ENCODE peak calls at places on chromosomes 12 and 14, in five cellular contexts. U, P, L, D and I are unnamed samples. For H3K4me1, the result is how much of the 10 kb centered on the place peaks cover.

GRCh38 chr14:72616294-72616693 is 277.6 kb downstream of the DPF3 start:
- DNase-seq in U (no peak), P (peak), L (no peak), D (no peak), I (no peak)

GRCh38 chr12:106386836-106387555 is 29.4 kb downstream of the POLR3B start:
- DNase-seq in U (peak), P (no peak), L (no peak), D (no peak), I (no peak)

GRCh38 chr14:34336501-34336900 is 125.5 kb downstream of the SPTSSA start:
- DNase-seq in U (no peak), P (no peak), L (no peak), D (no peak), I (no peak)

GRCh38 chr14:102927878-102928411 is 5.5 kb downstream of the AMN start:
- DNase-seq in U (no peak), P (no peak), L (no peak), D (no peak), I (no peak)

GRCh38 chr12:44157359-44157758 is 321.5 kb downstream of the TMEM117 start:
- DNase-seq in U (no peak), P (no peak), L (no peak), D (no peak), I (no peak)

GRCh38 chr12:32854716-32855115 is 41.9 kb downstream of the PKP2 start:
- DNase-seq in U (no peak), P (no peak), L (no peak), D (no peak), I (no peak)

GRCh38 chr12:100403446-100403845 is 46.6 kb downstream of the SLC17A8 start:
- DNase-seq in U (peak), P (no peak), L (no peak), D (no peak), I (no peak)

GRCh38 chr14:103485504-103485903 is 37.1 kb downstream of the CKB start:
- DNase-seq in U (no peak), P (no peak), L (no peak), D (no peak), I (no peak)

GRCh38 chr12:99444859-99445316 is 202.7 kb upstream of the GARIN6 start:
- DNase-seq in U (peak), P (no peak), L (no peak), D (no peak), I (no peak)

GRCh38 chr12:68031174-68031573 is 41.9 kb downstream of the IFNG-AS1 start:
- DNase-seq in U (no peak), P (no peak), L (no peak), D (no peak), I (no peak)

GRCh38 chr12:47705571-47706425 is at the start of gene RPAP3:
- DNase-seq in U (peak), P (peak), L (peak), D (peak), I (peak)

GRCh38 chr12:1496162-1496925 is 98.0 kb downstream of the FBXL14 start:
- DNase-seq in U (peak), P (no peak), L (peak), D (no peak), I (peak)

GRCh38 chr14:56195727-56196126 is 77.5 kb downstream of the PELI2 start:
- DNase-seq in U (peak), P (no peak), L (no peak), D (peak), I (no peak)

GRCh38 chr12:47219243-47219642 is 139.5 kb upstream of the AMIGO2 start:
- DNase-seq in U (peak), P (no peak), L (no peak), D (no peak), I (no peak)

GRCh38 chr12:86261606-86262005 is 5.4 kb upstream of the MGAT4C start:
- DNase-seq in U (peak), P (no peak), L (no peak), D (no peak), I (no peak)

GRCh38 chr12:86265329-86265695 is 9.1 kb upstream of the MGAT4C start:
- DNase-seq in U (no peak), P (no peak), L (no peak), D (no peak), I (no peak)

GRCh38 chr12:86261142-86261541 is 5.0 kb upstream of the MGAT4C start:
- DNase-seq in U (peak), P (no peak), L (no peak), D (no peak), I (no peak)

GRCh38 chr12:86260183-86260582 is 4.0 kb upstream of the MGAT4C start:
- DNase-seq in U (no peak), P (no peak), L (no peak), D (no peak), I (no peak)

GRCh38 chr12:86264451-86265328 is 8.5 kb upstream of the MGAT4C start:
- DNase-seq in U (no peak), P (no peak), L (peak), D (no peak), I (no peak)
- H3K4me3 ChIP-seq in U (no peak), P (no peak), L (peak), D (no peak), I (no peak)

GRCh38 chr12:57726151-57726883 is 12.2 kb downstream of the AGAP2 start:
- DNase-seq in U (peak), P (peak), L (peak), D (peak), I (no peak)

GRCh38 chr12:57727758-57728395 is 10.7 kb downstream of the AGAP2 start:
- DNase-seq in U (no peak), P (no peak), L (no peak), D (no peak), I (no peak)

GRCh38 chr12:57725851-57726150 is 12.7 kb downstream of the AGAP2 start:
- DNase-seq in U (no peak), P (no peak), L (no peak), D (no peak), I (no peak)

GRCh38 chr12:57724936-57725740 is 13.4 kb downstream of the AGAP2 start:
- DNase-seq in U (no peak), P (no peak), L (no peak), D (no peak), I (no peak)

DNA sequence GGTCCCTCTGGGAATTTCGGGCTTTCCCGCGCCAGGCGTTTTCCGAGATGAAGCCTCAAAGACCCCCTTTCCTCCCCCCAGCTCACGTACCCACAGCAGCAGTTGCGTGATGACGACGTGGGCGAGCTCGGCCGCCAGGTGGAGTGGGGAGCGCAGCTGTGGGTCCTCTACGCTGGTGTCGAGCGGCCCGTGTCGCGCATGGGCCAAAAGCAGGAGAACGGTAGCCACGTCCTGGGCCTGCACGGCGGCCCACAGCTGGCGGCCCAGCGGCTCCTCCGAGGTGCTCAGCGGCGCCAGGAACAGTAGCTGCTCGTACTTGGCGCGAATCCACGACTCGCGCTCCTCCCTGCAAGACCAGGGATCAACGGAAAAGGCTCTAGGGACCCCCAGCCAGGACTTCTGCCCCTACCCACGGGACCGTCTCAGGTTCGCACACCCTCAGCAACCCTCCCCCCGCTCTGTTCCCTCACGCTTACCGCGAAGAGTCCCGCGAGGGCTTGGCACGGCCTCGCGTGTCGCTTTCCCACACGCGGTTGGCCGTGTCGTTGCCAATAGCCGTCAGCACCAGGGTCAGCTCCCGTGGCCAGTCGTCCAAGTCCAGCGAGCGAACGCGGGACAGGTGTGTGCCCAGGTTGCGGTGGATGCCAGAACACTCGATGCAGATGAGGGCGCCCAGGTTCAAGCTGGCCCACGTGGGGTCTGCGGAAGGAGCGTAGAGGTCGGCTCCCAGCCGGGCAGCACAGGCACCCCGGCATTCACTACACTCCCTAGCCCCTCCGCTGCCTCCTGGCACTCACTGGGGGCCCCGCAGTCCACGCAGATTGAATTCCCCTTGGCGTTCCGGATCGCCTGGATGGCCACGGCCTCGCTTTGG is 11.4 kb downstream of the AGAP2 start:
- DNase-seq in U (peak), P (peak), L (peak), D (peak), I (no peak)
- TF ChIP-seq CTCF in U (peak), P (peak), L (peak), D (peak), I (no peak)

GRCh38 chr14:23402296-23403138 is 5.6 kb downstream of the MYH6 start:
- DNase-seq in U (no peak), P (no peak), L (no peak), D (no peak), I (no peak)

GRCh38 chr14:23403908-23404307 is 4.2 kb downstream of the MYH6 start:
- DNase-seq in U (no peak), P (no peak), L (no peak), D (no peak), I (no peak)

GRCh38 chr14:23401331-23401730 is 6.7 kb downstream of the MYH6 start:
- DNase-seq in U (no peak), P (no peak), L (no peak), D (no peak), I (no peak)

GRCh38 chr14:23404331-23404900 is 3.7 kb downstream of the MYH6 start:
- DNase-seq in U (no peak), P (no peak), L (no peak), D (no peak), I (no peak)

DNA sequence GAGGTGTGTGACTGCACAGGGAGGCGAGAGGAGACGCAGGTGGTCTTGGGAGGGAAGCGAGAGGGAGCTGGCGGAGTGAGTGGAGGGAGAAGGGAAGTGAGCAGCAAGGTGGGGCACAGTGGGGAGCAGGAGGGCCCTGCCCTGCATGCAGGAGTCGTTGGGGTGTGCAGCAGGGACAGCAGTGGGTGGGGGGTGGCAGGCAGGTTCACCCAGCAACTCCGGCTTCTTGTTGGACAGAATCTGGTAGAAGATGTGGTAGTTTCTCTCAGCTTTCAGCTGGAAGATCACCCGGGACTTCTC is 5.0 kb downstream of the MYH6 start:
- DNase-seq in U (no peak), P (no peak), L (no peak), D (no peak), I (no peak)
- H3K4me1 ChIP-seq in U (under half), P (under half), L (under half), D (under half), I (under half)

GRCh38 chr14:54350196-54350595 is 46.6 kb upstream of the CDKN3 start:
- DNase-seq in U (peak), P (no peak), L (no peak), D (no peak), I (no peak)
- H3K4me3 ChIP-seq in U (no peak), P (no peak), L (no peak), D (no peak), I (no peak)

GRCh38 chr14:53151867-53152626 is 1.1 kb downstream of the DDHD1 start:
- DNase-seq in U (peak), P (peak), L (peak), D (peak), I (peak)
- TF ChIP-seq CTCF in U (no peak), P (peak), L (no peak), D (no peak), I (peak)

GRCh38 chr14:74577948-74578275 is 34.1 kb downstream of the LTBP2 start:
- DNase-seq in U (no peak), P (no peak), L (no peak), D (no peak), I (no peak)
- H3K4me1 ChIP-seq in U (half or more), P (under half), L (half or more), D (under half), I (half or more)

GRCh38 chr14:95147597-95147996 is 9.7 kb downstream of the DICER1 start:
- DNase-seq in U (no peak), P (no peak), L (no peak), D (no peak), I (no peak)
- H3K4me3 ChIP-seq in U (no peak), P (no peak), L (no peak), D (no peak), I (no peak)

GRCh38 chr12:113104953-113105510 is 30.5 kb downstream of the RASAL1 start:
- DNase-seq in U (no peak), P (no peak), L (no peak), D (no peak), I (no peak)

GRCh38 chr12:113105606-113106271 is 29.8 kb downstream of the RASAL1 start:
- DNase-seq in U (no peak), P (no peak), L (no peak), D (no peak), I (no peak)

GRCh38 chr12:113102811-113103210 is 32.8 kb downstream of the RASAL1 start:
- DNase-seq in U (no peak), P (no peak), L (no peak), D (no peak), I (no peak)

GRCh38 chr12:113101751-113102150 is 33.8 kb downstream of the RASAL1 start:
- DNase-seq in U (no peak), P (no peak), L (no peak), D (no peak), I (no peak)

GRCh38 chr12:113103756-113104450 is 31.7 kb downstream of the RASAL1 start:
- DNase-seq in U (no peak), P (peak), L (peak), D (no peak), I (no peak)
- TF ChIP-seq CTCF in U (no peak), P (no peak), L (no peak), D (no peak), I (no peak)

DNA sequence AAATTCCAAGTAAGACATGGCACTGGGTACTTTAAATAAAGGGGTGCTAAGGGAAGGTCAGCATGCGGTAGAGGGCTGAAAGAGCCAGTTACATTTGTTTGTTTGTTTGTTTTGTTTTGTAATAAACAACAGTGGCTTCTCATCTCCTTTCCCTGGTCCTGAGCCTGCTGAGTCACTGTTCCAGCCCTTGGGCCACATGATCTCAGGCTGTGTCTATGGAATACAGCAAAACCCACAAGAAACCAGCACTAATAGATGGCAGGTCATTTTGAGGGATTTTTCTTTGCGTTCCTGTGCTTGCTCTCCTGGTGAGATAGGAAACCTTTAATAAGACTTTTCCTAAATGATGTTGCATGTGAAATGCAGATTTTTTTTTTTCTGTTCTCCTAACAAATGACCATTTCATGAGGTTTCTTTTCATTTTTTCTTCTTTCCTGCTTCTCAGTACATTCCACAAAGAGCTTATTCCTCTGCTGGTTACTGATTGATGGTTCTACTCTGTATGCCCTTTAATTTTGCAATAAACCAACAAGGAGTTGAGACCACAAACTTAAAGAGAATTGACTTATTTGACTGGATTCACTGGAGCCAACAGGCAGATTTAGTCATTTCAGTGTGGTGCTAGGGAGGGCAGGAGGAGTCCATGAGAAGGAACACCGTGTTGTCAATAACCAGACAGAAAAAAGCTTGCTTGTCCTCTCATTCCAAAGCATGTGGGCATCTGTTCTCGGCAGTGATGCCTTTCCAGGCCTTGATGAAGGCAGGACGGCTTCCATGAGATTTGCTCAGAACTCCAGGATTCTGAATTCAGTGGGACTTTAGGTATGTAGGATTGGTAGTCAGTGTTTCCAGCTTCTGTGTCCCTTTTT is 459.2 kb downstream of the RAD51B start:
- DNase-seq in U (peak), P (no peak), L (no peak), D (no peak), I (no peak)
- H3K4me1 ChIP-seq in U (under half), P (under half), L (under half), D (under half), I (under half)

GRCh38 chr12:53985900-53986685 is 1.1 kb downstream of the HOXC10 start:
- DNase-seq in U (no peak), P (no peak), L (no peak), D (no peak), I (no peak)
- H3K4me3 ChIP-seq in U (no peak), P (no peak), L (peak), D (no peak), I (peak)